ENCODE peak calls at places on chromosomes 6 and 20, in nine cellular contexts. C is breast epithelium; M is AG08396; Y is lung; J is activated CD4-positive, alpha-beta T cell treated with anti-CD3 and anti-CD28 coated beads, Interleukin-2, amount 50 U/mL, for 48 hours; H is cerebellar cortex; K is AG10803; R is T follicular helper cell; U is NCI-H1417. T is an unnamed sample.

GRCh38 chr6:137767931-137768690 is 98.9 kb upstream of the TNFAIP3 start:
- DNase-seq in C (no peak), M (no peak), Y (no peak), J (no peak), H (no peak), K (peak), R (no peak), U (no peak), T (peak)

GRCh38 chr6:36633915-36634314 is 39.8 kb downstream of the SRSF3 start:
- DNase-seq in C (peak), M (peak), Y (peak), J (no peak), H (no peak), K (peak), R (no peak), U (peak), T (peak)

GRCh38 chr6:135162678-135163439 is 18.2 kb upstream of the MYB start:
- DNase-seq in C (no peak), M (peak), Y (no peak), J (peak), H (peak), K (no peak), R (no peak), U (peak), T (no peak)

GRCh38 chr6:156164701-156165454 is 612.3 kb upstream of the ARID1B start:
- DNase-seq in C (no peak), M (no peak), Y (no peak), J (no peak), H (no peak), K (no peak), R (no peak), U (no peak), T (no peak)

GRCh38 chr6:145483191-145483996 is 251.9 kb downstream of the EPM2A start:
- DNase-seq in C (no peak), M (no peak), Y (no peak), J (no peak), H (no peak), K (no peak), R (no peak), U (no peak), T (peak)

GRCh38 chr6:43904311-43905123 is 134.5 kb downstream of the VEGFA start:
- DNase-seq in C (no peak), M (no peak), Y (no peak), J (no peak), H (no peak), K (no peak), R (no peak), U (no peak), T (no peak)

GRCh38 chr6:154352898-154353585 is 3.6 kb downstream of the IPCEF1 start:
- DNase-seq in C (no peak), M (no peak), Y (no peak), J (peak), H (no peak), K (no peak), R (no peak), U (no peak), T (no peak)

GRCh38 chr6:11632231-11632630 is 94.7 kb downstream of the TMEM170B start:
- DNase-seq in C (no peak), M (no peak), Y (peak), J (no peak), H (no peak), K (peak), R (no peak), U (no peak), T (peak)

GRCh38 chr6:167945937-167946485 is 51.5 kb upstream of the KIF25 start:
- DNase-seq in C (no peak), M (no peak), Y (no peak), J (no peak), H (no peak), K (no peak), R (no peak), U (no peak), T (no peak)

GRCh38 chr20:47428164-47428563 is 71.7 kb upstream of the ZMYND8 start:
- DNase-seq in C (no peak), M (no peak), Y (no peak), J (no peak), H (no peak), K (no peak), R (no peak), U (no peak), T (no peak)

GRCh38 chr20:32278199-32278643 is 770 bp downstream of the KIF3B start:
- DNase-seq in C (no peak), M (no peak), Y (no peak), J (no peak), H (no peak), K (no peak), R (no peak), U (no peak), T (no peak)